ENCODE peak calls at places on chromosomes 1 and 21, in five cellular contexts. U is neuronal stem cell, L is tibial nerve, Q is psoas muscle, D is spleen. B is an unnamed sample. For H3K4me1, the result is how much of the 10 kb centered on the place peaks cover.

GRCh38 chr1:18191868-18192155 is 84.2 kb downstream of the IGSF21 start:
- DNase-seq in L (no peak), Q (no peak), D (no peak), U (no peak), B (no peak)

GRCh38 chr1:11455925-11456580 is 22.9 kb upstream of the DISP3 start:
- DNase-seq in U (no peak), L (no peak), Q (no peak), D (no peak), B (no peak)

GRCh38 chr1:204288061-204288588 is 71.6 kb downstream of the PLEKHA6 start:
- DNase-seq in D (no peak), Q (peak), U (no peak), L (no peak), B (peak)

GRCh38 chr1:7355646-7356045 is 415.4 kb upstream of the VAMP3 start:
- DNase-seq in U (no peak), L (no peak), D (no peak), Q (no peak), B (no peak)

GRCh38 chr1:203161703-203162102 is 13.9 kb downstream of the MYBPH start:
- DNase-seq in Q (no peak), L (no peak), D (no peak), U (no peak), B (no peak)

GRCh38 chr1:228408041-228408868 is 1.6 kb upstream of the TRIM11 start:
- DNase-seq in U (no peak), Q (no peak), D (peak), L (no peak), B (no peak)

GRCh38 chr1:234659538-234659937 is 49.6 kb upstream of the IRF2BP2 start:
- DNase-seq in Q (no peak), L (no peak), U (no peak), D (no peak), B (no peak)

GRCh38 chr21:46207006-46207919 is 21.3 kb downstream of the LSS start:
- DNase-seq in L (no peak), Q (peak), D (peak), U (no peak), B (peak)

GRCh38 chr1:202029171-202029665 is 18.8 kb downstream of the ELF3 start:
- DNase-seq in Q (no peak), U (no peak), D (no peak), L (no peak), B (no peak)

GRCh38 chr1:88784551-88784950 is 100.5 kb downstream of the PKN2 start:
- DNase-seq in L (no peak), Q (no peak), D (no peak), U (no peak), B (no peak)

GRCh38 chr1:117657031-117657430 is 51.2 kb downstream of the TENT5C start:
- DNase-seq in U (peak), D (no peak), Q (peak), L (no peak), B (no peak)

GRCh38 chr1:117654485-117655219 is 48.8 kb downstream of the TENT5C start:
- DNase-seq in L (no peak), D (no peak), Q (no peak), U (no peak), B (no peak)

GRCh38 chr1:117655220-117655577 is 49.4 kb downstream of the TENT5C start:
- DNase-seq in D (no peak), L (no peak), U (no peak), Q (no peak), B (peak)

GRCh38 chr1:117657949-117658660 is 52.3 kb downstream of the TENT5C start:
- DNase-seq in D (no peak), Q (no peak), L (no peak), U (no peak), B (no peak)

GRCh38 chr1:117656202-117656641 is 50.4 kb downstream of the TENT5C start:
- DNase-seq in L (no peak), D (peak), U (no peak), Q (no peak), B (no peak)
- H3K4me1 ChIP-seq in L (under half), D (half or more), U (under half), Q (half or more), B (under half)

DNA sequence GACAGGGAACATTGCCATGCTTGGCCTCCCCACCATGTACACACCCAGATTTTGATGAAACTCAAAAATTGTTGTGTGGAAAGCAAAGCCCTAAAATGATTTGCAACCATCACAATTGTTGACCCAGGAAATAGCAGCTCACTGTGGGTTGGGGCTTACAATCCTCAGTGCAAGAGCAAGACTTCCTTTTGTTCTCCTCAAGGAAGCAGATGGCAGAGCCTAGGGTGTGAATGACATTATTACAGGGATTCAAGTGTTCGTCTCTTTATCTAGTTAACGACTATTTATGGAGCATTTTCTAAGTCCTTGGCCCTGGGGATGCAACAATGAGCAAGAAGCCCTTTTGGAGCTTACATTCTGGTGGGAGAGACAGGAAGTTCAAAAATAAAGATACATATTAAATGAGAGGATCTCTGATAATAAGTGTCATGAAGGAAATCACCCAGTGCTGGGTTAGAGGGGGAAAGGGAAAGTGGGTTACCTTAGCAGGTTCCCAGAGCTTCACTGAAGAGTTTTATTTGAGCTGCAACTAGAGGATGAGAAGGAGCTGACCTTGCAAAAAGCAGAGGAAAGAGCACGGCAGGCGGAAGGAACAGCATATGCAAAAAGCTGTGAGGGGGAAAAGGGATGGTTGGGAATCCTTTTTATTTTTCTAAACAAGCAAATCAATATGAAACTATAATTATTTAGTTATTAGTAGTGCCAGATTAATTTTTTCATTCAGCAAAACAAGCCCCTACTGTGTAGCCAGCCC is 38.5 kb upstream of the ID3 start:
- DNase-seq in L (no peak), U (no peak), Q (no peak), D (no peak), B (no peak)
- H3K4me1 ChIP-seq in L (under half), U (under half), Q (under half), D (half or more), B (under half)

GRCh38 chr21:14382486-14382834 is 486 bp downstream of the HSPA13 start:
- DNase-seq in L (no peak), Q (no peak), D (no peak), U (no peak), B (peak)

DNA sequence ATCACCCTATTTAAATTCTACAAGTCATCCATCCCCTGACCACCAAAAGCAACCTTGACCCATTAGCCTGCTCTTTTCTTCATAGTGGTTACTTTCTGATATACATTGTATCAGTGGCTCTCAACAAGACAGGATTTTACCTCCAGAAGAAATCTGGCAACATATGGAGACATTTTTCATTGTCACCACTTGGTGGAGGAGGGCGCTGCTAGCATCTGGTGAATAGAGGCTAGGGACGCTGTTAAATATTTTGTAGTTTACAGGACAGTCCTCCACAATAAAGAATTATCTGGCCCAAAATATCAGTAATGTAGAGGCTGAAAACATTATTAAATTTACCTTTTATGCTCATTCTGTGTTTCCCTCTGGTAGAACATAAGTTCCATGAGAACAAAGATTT is 6.1 kb downstream of the HSPA13 start:
- DNase-seq in Q (no peak), D (no peak), L (no peak), U (no peak), B (no peak)
- H3K4me1 ChIP-seq in Q (under half), D (under half), L (under half), U (under half), B (under half)

GRCh38 chr1:2537785-2538115 is 7.7 kb upstream of the HES5 start:
- DNase-seq in D (no peak), L (no peak), U (no peak), Q (no peak), B (no peak)

GRCh38 chr1:2534315-2534714 is 4.3 kb upstream of the HES5 start:
- DNase-seq in L (no peak), U (no peak), D (no peak), Q (no peak), B (no peak)

GRCh38 chr1:2535455-2535854 is 5.4 kb upstream of the HES5 start:
- DNase-seq in L (no peak), Q (no peak), U (no peak), D (no peak), B (no peak)

GRCh38 chr1:2534775-2535387 is 4.8 kb upstream of the HES5 start:
- DNase-seq in D (no peak), U (no peak), Q (no peak), L (no peak), B (no peak)

GRCh38 chr1:2535981-2536380 is 5.9 kb upstream of the HES5 start:
- DNase-seq in D (no peak), L (no peak), Q (no peak), U (no peak), B (no peak)
- H3K4me1 ChIP-seq in D (half or more), L (under half), Q (under half), U (under half), B (under half)

GRCh38 chr1:192598589-192598988 is 23.0 kb downstream of the RGS1 start:
- DNase-seq in U (no peak), L (no peak), D (no peak), Q (no peak), B (no peak)
- H3K4me1 ChIP-seq in U (under half), L (under half), D (under half), Q (under half), B (under half)

GRCh38 chr1:55352801-55353180 is 137.6 kb upstream of the USP24 start:
- DNase-seq in D (no peak), U (no peak), Q (no peak), L (no peak), B (no peak)

GRCh38 chr1:55355549-55355948 is 140.4 kb upstream of the USP24 start:
- DNase-seq in U (no peak), Q (no peak), L (no peak), D (no peak), B (no peak)

GRCh38 chr1:55347786-55348185 is 132.6 kb upstream of the USP24 start:
- DNase-seq in L (no peak), D (no peak), Q (no peak), U (no peak), B (no peak)

GRCh38 chr1:55353709-55354620 is 138.8 kb upstream of the USP24 start:
- DNase-seq in D (no peak), Q (peak), U (no peak), L (no peak), B (no peak)

DNA sequence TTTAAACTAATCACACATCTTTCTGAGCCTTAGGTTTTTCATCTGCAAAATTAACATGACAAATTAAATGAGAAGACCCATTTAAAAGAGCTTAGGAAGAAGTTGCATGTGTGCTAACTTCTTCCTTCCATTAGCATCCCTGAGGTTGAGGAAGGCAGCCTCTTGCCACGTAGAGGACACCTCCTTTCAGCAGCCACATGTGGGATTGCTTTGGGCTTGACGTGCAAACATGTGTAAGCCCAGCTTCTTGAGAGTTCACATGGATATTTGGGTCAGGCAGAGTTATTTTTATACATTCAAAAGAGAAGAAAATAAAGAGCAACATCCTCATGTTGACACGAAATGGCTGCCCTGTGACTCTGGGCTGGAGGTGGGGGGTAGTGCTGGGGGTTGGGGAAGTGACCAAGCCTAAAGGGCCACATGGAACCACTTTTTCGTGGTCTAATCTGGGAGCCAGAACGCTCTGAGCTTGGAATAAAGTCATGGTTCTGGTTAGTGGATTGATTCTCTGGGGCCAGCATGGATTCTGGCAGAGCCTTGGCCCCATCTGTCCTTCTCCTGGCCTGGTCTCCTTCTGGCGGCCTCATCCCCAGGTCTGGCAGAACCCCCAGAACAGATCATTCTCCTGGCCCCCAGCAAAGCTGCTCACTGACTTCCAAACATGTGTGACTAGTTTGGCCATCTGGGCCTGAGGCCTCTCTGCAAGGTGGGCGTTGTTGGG is 137.1 kb upstream of the USP24 start:
- DNase-seq in U (no peak), Q (peak), L (no peak), D (no peak), B (no peak)
- H3K4me1 ChIP-seq in U (under half), Q (under half), L (under half), D (under half), B (under half)

GRCh38 chr1:214476229-214476957 is 75.0 kb downstream of the PTPN14 start:
- DNase-seq in U (no peak), Q (no peak), D (no peak), L (no peak), B (no peak)

GRCh38 chr1:214475331-214475730 is 76.1 kb downstream of the PTPN14 start:
- DNase-seq in L (no peak), D (no peak), U (no peak), Q (no peak), B (no peak)

GRCh38 chr1:214473392-214473791 is 78.0 kb downstream of the PTPN14 start:
- DNase-seq in Q (no peak), U (no peak), D (no peak), L (no peak), B (no peak)

GRCh38 chr1:214475746-214476145 is 75.7 kb downstream of the PTPN14 start:
- DNase-seq in U (no peak), L (no peak), D (no peak), Q (no peak), B (no peak)

DNA sequence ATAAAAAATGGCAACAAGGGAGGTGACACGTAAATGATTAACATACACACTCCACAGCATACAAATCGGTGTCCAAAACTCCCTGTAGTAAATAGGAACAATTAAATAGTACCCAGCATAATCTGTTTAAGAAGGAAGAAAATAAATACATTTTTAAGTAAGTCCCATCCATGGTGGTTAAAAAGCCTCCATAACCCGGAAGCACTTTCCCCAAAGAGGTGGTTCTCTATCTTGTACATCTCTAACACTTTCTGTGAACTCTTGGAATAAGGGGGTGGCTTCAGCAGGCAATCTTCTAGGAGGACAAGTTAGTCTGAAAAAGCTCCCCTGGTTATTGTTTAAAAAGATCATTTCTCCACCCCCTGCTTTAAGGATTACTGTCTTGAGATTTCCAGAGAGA is 76.9 kb downstream of the PTPN14 start:
- DNase-seq in U (no peak), D (no peak), L (no peak), Q (no peak), B (no peak)
- H3K4me1 ChIP-seq in U (under half), D (under half), L (under half), Q (half or more), B (under half)

GRCh38 chr1:207805841-207806421 is 54.1 kb downstream of the CD46 start:
- DNase-seq in U (no peak), Q (peak), D (no peak), L (peak), B (peak)
- H3K4me1 ChIP-seq in U (under half), Q (half or more), D (half or more), L (half or more), B (under half)

DNA sequence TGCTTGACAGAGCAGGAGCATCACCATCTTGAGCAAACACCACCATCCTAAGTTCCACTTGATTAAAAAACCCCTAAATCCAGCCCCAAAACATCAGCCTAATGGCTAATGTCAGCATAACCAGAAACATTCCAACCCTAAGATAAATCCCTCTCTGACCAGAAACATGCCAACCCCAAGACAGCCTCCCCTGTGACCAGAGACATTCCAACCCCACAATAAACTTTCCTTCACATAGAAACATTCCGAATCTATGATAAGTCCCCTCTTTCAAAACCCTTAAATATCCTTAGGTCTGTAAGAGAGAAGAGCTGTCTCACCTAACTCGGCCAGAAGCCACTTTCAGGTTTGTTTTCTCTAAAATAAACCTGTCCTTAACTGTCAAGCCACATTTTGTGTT is 17.4 kb upstream of the SLC2A5 start:
- DNase-seq in D (no peak), U (no peak), Q (no peak), L (no peak), B (no peak)
- H3K4me1 ChIP-seq in D (half or more), U (under half), Q (under half), L (under half), B (under half)